ENCODE peak calls at places on chromosomes 3 and 15, in four cellular contexts. J, C, Z and A are unnamed samples.

GRCh38 chr3:66121288-66121687 is 82.6 kb upstream of the MAGI1 start:
- DNase-seq in C (peak; percentile 48), Z (no peak), J (no peak), A (peak; percentile 59)

GRCh38 chr15:50854594-50855490 is 53.6 kb upstream of the AP4E1 start:
- DNase-seq in Z (no peak), C (no peak), J (no peak), A (peak; percentile 2)

GRCh38 chr3:36837089-36837488 is 72.7 kb upstream of the DCLK3 start:
- DNase-seq in Z (no peak), J (no peak), C (no peak), A (no peak)

GRCh38 chr3:15108082-15108545 is 9.2 kb upstream of the RBSN start:
- DNase-seq in Z (peak; percentile 64), J (peak; percentile 73), C (peak; percentile 72), A (peak; percentile 74)

GRCh38 chr3:148233403-148233802 is 464.3 kb upstream of the AGTR1 start:
- DNase-seq in C (peak; percentile 45), J (no peak), Z (no peak), A (peak; percentile 26)

GRCh38 chr15:32825219-32825618 is 107.4 kb downstream of the GREM1 start:
- DNase-seq in J (no peak), C (no peak), Z (no peak), A (no peak)

GRCh38 chr3:129606522-129607390 is at the start of gene PLXND1:
- DNase-seq in J (peak; percentile 51), C (peak; percentile 64), Z (no peak), A (peak; percentile 73)

GRCh38 chr3:152902141-152902669 is 67.3 kb downstream of the P2RY1 start:
- DNase-seq in Z (no peak), C (peak; percentile 14), J (no peak), A (no peak)

GRCh38 chr3:38707730-38708129 is 58.2 kb upstream of the SCN5A start:
- DNase-seq in Z (no peak), J (no peak), C (no peak), A (no peak)

GRCh38 chr15:79970921-79971434 is at the start of gene BCL2A1:
- DNase-seq in Z (no peak), J (no peak), C (peak; percentile 95), A (peak; percentile 83)

GRCh38 chr15:72857331-72858065 is 73.9 kb upstream of the ADPGK start:
- DNase-seq in J (no peak), Z (no peak), C (no peak), A (no peak)

GRCh38 chr15:41494190-41494921 is 682 bp downstream of the ITPKA start:
- DNase-seq in Z (no peak), C (no peak), J (peak; percentile 27), A (no peak)

GRCh38 chr15:77481670-77482069 is 61.0 kb downstream of the HMG20A start:
- DNase-seq in Z (no peak), C (peak; percentile 65), J (no peak), A (peak; percentile 70)

GRCh38 chr3:15151166-15151565 is 52.2 kb upstream of the RBSN start:
- DNase-seq in J (no peak), C (no peak), Z (no peak), A (no peak)

GRCh38 chr15:85753261-85753660 is 41.5 kb downstream of the KLHL25 start:
- DNase-seq in J (no peak), C (no peak), Z (no peak), A (no peak)

GRCh38 chr3:128271536-128272332 is 118.5 kb downstream of the EEFSEC start:
- DNase-seq in Z (no peak), J (no peak), C (no peak), A (no peak)

GRCh38 chr3:100210777-100211145 is 50.0 kb upstream of the TBC1D23 start:
- DNase-seq in Z (no peak), C (peak; percentile 85), J (no peak), A (peak; percentile 95)

GRCh38 chr3:193546129-193546528 is 8.6 kb downstream of the ATP13A4 start:
- DNase-seq in J (no peak), C (no peak), Z (no peak), A (no peak)

GRCh38 chr3:52458031-52458760 is 2.8 kb downstream of the NISCH start:
- DNase-seq in J (no peak), Z (no peak), C (no peak), A (no peak)

GRCh38 chr3:169280010-169280585 is 383.4 kb downstream of the MECOM start:
- DNase-seq in C (no peak), Z (no peak), J (no peak), A (peak; percentile 9)

GRCh38 chr3:13019706-13020105 is 53.5 kb downstream of the IQSEC1 start:
- DNase-seq in C (no peak), J (no peak), Z (peak; percentile 43), A (no peak)

GRCh38 chr15:58549013-58549779 is 117.4 kb downstream of the LIPC start:
- DNase-seq in J (no peak), Z (no peak), C (no peak), A (no peak)

GRCh38 chr15:96701443-96701842 is 370.9 kb downstream of the NR2F2 start:
- DNase-seq in C (no peak), J (no peak), Z (no peak), A (no peak)

GRCh38 chr15:93180128-93180527 is 91.1 kb upstream of the RGMA start:
- DNase-seq in J (no peak), C (no peak), Z (no peak), A (no peak)

GRCh38 chr3:56137406-56137805 is 330.9 kb downstream of the ERC2 start:
- DNase-seq in Z (no peak), J (no peak), C (peak; percentile 27), A (no peak)

GRCh38 chr15:35254052-35254451 is 169.0 kb upstream of the NANOGP8 start:
- DNase-seq in J (no peak), Z (no peak), C (no peak), A (no peak)

GRCh38 chr3:129840707-129841360 is 52.7 kb downstream of the TMCC1 start:
- DNase-seq in Z (no peak), C (no peak), J (no peak), A (no peak)

GRCh38 chr3:20406621-20407020 is 220.6 kb upstream of the SGO1 start:
- DNase-seq in C (peak; percentile 66), J (no peak), Z (no peak), A (no peak)

GRCh38 chr3:188385295-188385694 is 231.3 kb downstream of the LPP start:
- DNase-seq in C (no peak), Z (no peak), J (no peak), A (no peak)

GRCh38 chr3:107064445-107065060 is 312.7 kb upstream of the CCDC54 start:
- DNase-seq in Z (peak; percentile 53), C (peak; percentile 85), J (peak; percentile 70), A (peak; percentile 76)

GRCh38 chr3:170918715-170919114 is 10.3 kb upstream of the EIF5A2 start:
- DNase-seq in C (no peak), J (no peak), Z (no peak), A (no peak)

GRCh38 chr3:13143381-13144004 is 70.3 kb upstream of the IQSEC1 start:
- DNase-seq in J (no peak), Z (no peak), C (no peak), A (no peak)

GRCh38 chr3:16240229-16241023 is 24.3 kb downstream of the DPH3 start:
- DNase-seq in J (no peak), Z (no peak), C (peak; percentile 94), A (peak; percentile 75)

GRCh38 chr15:74399511-74400312 is 32.3 kb upstream of the CYP11A1 start:
- DNase-seq in Z (no peak), C (peak; percentile 89), J (no peak), A (peak; percentile 81)

GRCh38 chr3:31170932-31171670 is 276.6 kb upstream of the GADL1 start:
- DNase-seq in Z (no peak), C (peak; percentile 62), J (no peak), A (peak; percentile 100)

GRCh38 chr3:138118863-138119766 is 3.7 kb upstream of the DZIP1L start:
- DNase-seq in Z (peak; percentile 57), J (peak; percentile 83), C (peak; percentile 75), A (peak; percentile 66)

GRCh38 chr15:97566957-97567356 is 393.5 kb upstream of the ARRDC4 start:
- DNase-seq in J (no peak), C (no peak), Z (no peak), A (no peak)

GRCh38 chr3:190338717-190339116 is 16.5 kb upstream of the CLDN1 start:
- DNase-seq in J (no peak), C (peak; percentile 41), Z (no peak), A (no peak)

GRCh38 chr15:31485431-31485830 is 158.8 kb downstream of the KLF13 start:
- DNase-seq in C (no peak), Z (no peak), J (no peak), A (no peak)

GRCh38 chr3:197753263-197753662 is 3.6 kb downstream of the FYTTD1 start:
- DNase-seq in J (no peak), Z (no peak), C (peak; percentile 7), A (no peak)

GRCh38 chr3:197750863-197751737 is 1.4 kb downstream of the FYTTD1 start:
- DNase-seq in Z (peak; percentile 48), J (peak; percentile 37), C (peak; percentile 48), A (peak; percentile 45)

GRCh38 chr3:197749601-197750395 is at the start of gene FYTTD1:
- DNase-seq in C (peak; percentile 73), J (peak; percentile 91), Z (peak; percentile 92), A (peak; percentile 86)

GRCh38 chr3:197750396-197750831 is 731 bp downstream of the FYTTD1 start:
- DNase-seq in Z (peak; percentile 54), J (peak; percentile 52), C (peak; percentile 63), A (peak; percentile 70)

GRCh38 chr3:197752107-197752506 is 2.4 kb downstream of the FYTTD1 start:
- DNase-seq in J (no peak), C (peak; percentile 48), Z (no peak), A (no peak)
- H3K4me3 ChIP-seq in J (no peak overlapping the region), C (peak overlapping the region; percentile 5), Z (peak overlapping the region; percentile 85), A (peak overlapping the region; percentile 84)

DNA sequence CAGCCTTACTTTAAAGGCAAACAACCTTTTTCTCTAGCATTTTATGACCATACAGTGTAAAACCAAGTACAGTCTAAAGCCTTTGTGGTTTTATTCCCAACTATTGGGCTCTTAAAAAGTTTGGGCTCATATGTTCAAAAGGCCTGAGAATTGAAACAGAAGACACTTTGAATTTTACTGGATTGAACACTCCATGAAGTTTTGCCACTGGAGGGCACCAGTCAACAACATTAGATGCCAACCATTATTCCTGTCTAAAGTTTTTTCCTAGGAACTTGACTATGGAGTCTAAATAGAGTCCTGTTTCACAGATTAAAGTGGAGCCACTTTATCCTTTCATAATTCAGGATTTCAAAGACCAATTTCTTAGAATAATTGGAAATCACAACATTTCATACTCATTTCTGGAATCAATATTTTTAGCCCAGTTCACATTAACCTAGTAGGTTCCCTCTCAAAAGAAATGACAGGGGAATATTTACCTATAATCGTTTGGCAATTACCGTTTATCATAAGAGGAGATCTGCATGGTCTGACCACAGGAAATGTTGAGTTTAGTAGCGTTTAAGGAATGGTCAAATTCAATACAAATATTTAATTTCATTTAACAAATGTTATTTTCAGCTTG is 244.1 kb upstream of the PDZRN3 start:
- DNase-seq in J (peak; percentile 49), C (peak; percentile 53), Z (no peak), A (peak; percentile 40)
- TF ChIP-seq CTCF in J (peak; percentile 67), C (peak; percentile 66), Z (peak; percentile 56), A (peak; percentile 79)

DNA sequence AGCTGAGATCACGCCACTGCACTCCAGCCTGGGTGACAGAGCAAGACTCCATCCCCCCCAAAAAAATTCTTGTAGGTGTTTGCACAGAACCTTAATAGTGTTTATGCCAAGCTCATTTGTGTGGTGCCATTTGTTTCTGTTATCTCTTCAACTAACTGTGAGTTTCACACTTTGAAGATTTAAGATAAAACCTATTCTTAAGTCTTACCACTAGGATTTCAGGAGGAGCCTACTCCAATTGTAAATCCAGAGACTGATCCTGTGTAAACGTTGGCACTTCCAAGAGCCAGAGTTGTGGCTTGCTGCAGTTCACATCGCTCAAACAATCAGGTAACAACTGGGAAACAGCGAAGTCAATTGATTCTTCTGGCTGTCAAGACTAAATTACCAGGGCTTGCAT is 242.4 kb upstream of the SATB1 start:
- DNase-seq in C (no peak), Z (no peak), J (no peak), A (no peak)
- H3K4me3 ChIP-seq in C (no peak overlapping the region), Z (no peak overlapping the region), J (no peak overlapping the region), A (no peak overlapping the region)

GRCh38 chr15:82572986-82573385 is 32.7 kb upstream of the RPS17 start:
- DNase-seq in C (no peak), Z (no peak), J (no peak), A (no peak)
- TF ChIP-seq CTCF in C (no peak), Z (no peak), J (no peak), A (no peak)